ENCODE peak calls at places on chromosome 10, in six cellular contexts. D is chondrocyte, K is dorsolateral prefrontal cortex, R is activated B cell treated with CpG ODN at 0.5 μM for 24 hours, Z is Caco-2, M is heart left ventricle. O is an unnamed sample.

GRCh38 chr10:67792653-67793052 is 45.3 kb downstream of the DNAJC12 start:
- DNase-seq in D (no peak), K (no peak), R (no peak), Z (no peak), M (no peak), O (no peak)

GRCh38 chr10:128900456-128900855 is 566.6 kb upstream of the MGMT start:
- DNase-seq in D (no peak), K (no peak), R (no peak), Z (no peak), M (no peak), O (no peak)

GRCh38 chr10:117945651-117946050 is 101.1 kb downstream of the RAB11FIP2 start:
- DNase-seq in D (no peak), K (no peak), R (no peak), Z (no peak), M (no peak), O (no peak)

GRCh38 chr10:85888004-85888403 is 478.6 kb downstream of the GRID1 start:
- DNase-seq in D (no peak), K (peak; percentile 42), R (no peak), Z (no peak), M (no peak), O (no peak)

GRCh38 chr10:93334901-93335312 is 147.2 kb downstream of the MYOF start:
- DNase-seq in D (no peak), K (no peak), R (no peak), Z (no peak), M (no peak), O (no peak)

GRCh38 chr10:72126184-72126871 is 38.0 kb upstream of the SPOCK2 start:
- DNase-seq in D (no peak), K (no peak), R (no peak), Z (peak; percentile 49), M (no peak), O (no peak)

GRCh38 chr10:17351506-17351905 is 102.9 kb downstream of the ST8SIA6 start:
- DNase-seq in D (no peak), K (no peak), R (no peak), Z (no peak), M (no peak), O (no peak)

GRCh38 chr10:7233259-7233991 is 177.4 kb downstream of the SFMBT2 start:
- DNase-seq in D (no peak), K (no peak), R (no peak), Z (peak; percentile 63), M (no peak), O (no peak)

GRCh38 chr10:116659049-116659670 is 38.4 kb downstream of the PNLIPRP2 start:
- DNase-seq in D (no peak), K (no peak), R (no peak), Z (no peak), M (no peak), O (no peak)

GRCh38 chr10:76675951-76676587 is 961.5 kb downstream of the KCNMA1 start:
- DNase-seq in D (no peak), K (peak; percentile 51), R (no peak), Z (no peak), M (peak; percentile 61), O (no peak)

GRCh38 chr10:130747946-130748345 is 563.6 kb downstream of the TCERG1L start:
- DNase-seq in D (peak; percentile 34), K (no peak), R (no peak), Z (no peak), M (no peak), O (no peak)

GRCh38 chr10:16960573-16960972 is 143.3 kb upstream of the RSU1 start:
- DNase-seq in D (no peak), K (no peak), R (no peak), Z (no peak), M (no peak), O (no peak)

GRCh38 chr10:114239117-114239993 is at the start of gene VWA2:
- DNase-seq in D (no peak), K (no peak), R (peak; percentile 24), Z (peak; percentile 85), M (peak; percentile 47), O (no peak)

GRCh38 chr10:66827353-66827752 is 98.5 kb upstream of the LRRTM3 start:
- DNase-seq in D (no peak), K (no peak), R (no peak), Z (no peak), M (no peak), O (no peak)

GRCh38 chr10:110456523-110457091 is 41.1 kb upstream of the DUSP5 start:
- DNase-seq in D (no peak), K (no peak), R (no peak), Z (peak; percentile 96), M (no peak), O (peak; percentile 13)

GRCh38 chr10:88289342-88289741 is 293.8 kb downstream of the RNLS start:
- DNase-seq in D (no peak), K (no peak), R (no peak), Z (no peak), M (no peak), O (no peak)

GRCh38 chr10:72335394-72336258 is 19.1 kb downstream of the DNAJB12 start:
- DNase-seq in D (no peak), K (no peak), R (peak; percentile 53), Z (no peak), M (peak; percentile 87), O (peak; percentile 56)

GRCh38 chr10:43231523-43232078 is 35.3 kb downstream of the RASGEF1A start:
- DNase-seq in D (peak; percentile 74), K (peak; percentile 2), R (no peak), Z (no peak), M (no peak), O (peak; percentile 34)

GRCh38 chr10:34137955-34138354 is 677.1 kb downstream of the PARD3 start:
- DNase-seq in D (no peak), K (no peak), R (no peak), Z (no peak), M (no peak), O (no peak)

GRCh38 chr10:92972066-92972870 is 88.3 kb upstream of the CYP26C1 start:
- DNase-seq in D (no peak), K (no peak), R (no peak), Z (peak; percentile 8), M (no peak), O (no peak)

GRCh38 chr10:48550071-48550691 is 54.7 kb downstream of the ARHGAP22 start:
- DNase-seq in D (no peak), K (no peak), R (no peak), Z (no peak), M (no peak), O (no peak)

GRCh38 chr10:91632671-91633550 is at the start of gene PPP1R3C:
- DNase-seq in D (peak; percentile 93), K (peak; percentile 92), R (peak; percentile 32), Z (no peak), M (peak; percentile 96), O (no peak)

GRCh38 chr10:92891885-92892705 is 43.8 kb downstream of the EXOC6 start:
- DNase-seq in D (no peak), K (no peak), R (no peak), Z (peak; percentile 75), M (no peak), O (no peak)

GRCh38 chr10:12637649-12638048 is 288.3 kb downstream of the CAMK1D start:
- DNase-seq in D (no peak), K (no peak), R (no peak), Z (no peak), M (no peak), O (no peak)

DNA sequence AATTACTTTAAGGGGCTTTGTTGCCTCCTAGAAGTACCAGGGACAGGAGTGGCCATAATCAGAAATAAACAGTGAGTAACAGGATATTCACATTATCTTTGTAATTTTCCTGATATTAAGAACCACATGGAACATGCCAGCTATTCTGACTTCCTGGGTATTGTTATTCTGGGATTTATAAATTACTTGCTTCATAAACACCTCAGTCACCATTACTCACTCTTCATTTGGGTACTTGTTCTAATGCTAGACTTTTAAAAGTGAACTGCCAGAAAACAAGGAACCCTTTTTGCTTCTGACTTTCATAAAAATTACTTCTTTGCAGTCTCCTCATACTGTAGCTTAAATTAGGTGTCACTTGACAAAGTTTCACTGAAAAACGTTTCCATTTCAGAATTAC is 29.7 kb downstream of the CABCOCO1 start:
- DNase-seq in D (no peak), K (no peak), R (no peak), Z (no peak), M (no peak), O (no peak)
- TF ChIP-seq CTCF in D (no peak), K (no peak), R (no peak), Z (no peak), M (no peak), O (no peak)

DNA sequence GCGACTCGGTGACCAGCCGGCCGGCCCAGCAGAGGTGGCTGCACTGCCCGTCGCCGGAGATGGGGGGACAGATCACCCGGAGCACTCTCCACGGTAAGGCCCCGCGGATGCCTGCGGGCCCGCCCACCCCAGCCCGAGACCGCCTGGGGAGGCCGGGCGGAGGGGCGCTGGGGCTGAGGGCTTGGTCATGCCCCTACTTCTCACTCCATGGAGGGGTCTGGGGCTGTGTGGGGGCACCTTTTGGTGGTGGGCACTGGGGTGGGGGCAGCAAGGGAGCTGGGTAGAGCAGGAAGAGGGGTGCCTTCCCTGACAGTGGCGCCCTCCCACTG is 61.8 kb downstream of the NEURL1 start:
- DNase-seq in D (no peak), K (no peak), R (no peak), Z (no peak), M (no peak), O (no peak)
- TF ChIP-seq CTCF in D (no peak), K (no peak), R (no peak), Z (no peak), M (no peak), O (no peak)

DNA sequence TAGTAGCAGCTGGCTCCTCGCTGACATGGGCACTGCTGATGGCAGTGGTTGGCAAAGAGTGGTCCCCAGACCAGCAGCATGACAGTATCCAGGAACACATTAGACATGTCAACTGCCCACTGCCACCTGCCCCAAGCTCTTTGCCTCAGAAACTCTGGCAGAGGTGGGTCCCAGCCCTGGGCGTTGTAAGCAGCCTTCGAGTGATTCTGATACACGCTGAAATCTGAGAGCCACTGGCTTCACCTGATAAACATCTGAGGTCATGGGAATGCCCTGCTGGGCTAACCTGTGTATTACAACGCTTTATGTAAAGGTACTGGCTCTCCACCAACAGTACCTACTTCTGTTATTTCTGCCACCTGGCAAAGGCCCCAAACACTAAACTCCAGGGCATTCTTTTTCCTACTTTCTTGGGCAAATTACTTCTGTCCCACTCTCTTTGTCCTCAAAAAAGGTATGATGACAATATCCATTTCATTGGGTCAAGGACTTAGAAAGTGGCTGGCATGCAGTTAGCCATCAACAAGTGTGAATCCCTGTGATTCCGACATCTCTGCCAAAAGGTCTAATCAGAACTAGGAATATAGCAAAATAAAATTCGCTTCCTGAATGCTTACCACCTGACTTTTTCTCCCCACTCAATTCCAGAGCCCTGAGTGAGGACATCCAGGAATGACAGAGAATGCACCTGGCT is 9.2 kb downstream of the SGMS1 start:
- DNase-seq in D (no peak), K (no peak), R (no peak), Z (peak; percentile 65), M (no peak), O (no peak)
- TF ChIP-seq CTCF in D (peak; percentile 23), K (no peak), R (no peak), Z (peak; percentile 76), M (no peak), O (peak; percentile 22)

DNA sequence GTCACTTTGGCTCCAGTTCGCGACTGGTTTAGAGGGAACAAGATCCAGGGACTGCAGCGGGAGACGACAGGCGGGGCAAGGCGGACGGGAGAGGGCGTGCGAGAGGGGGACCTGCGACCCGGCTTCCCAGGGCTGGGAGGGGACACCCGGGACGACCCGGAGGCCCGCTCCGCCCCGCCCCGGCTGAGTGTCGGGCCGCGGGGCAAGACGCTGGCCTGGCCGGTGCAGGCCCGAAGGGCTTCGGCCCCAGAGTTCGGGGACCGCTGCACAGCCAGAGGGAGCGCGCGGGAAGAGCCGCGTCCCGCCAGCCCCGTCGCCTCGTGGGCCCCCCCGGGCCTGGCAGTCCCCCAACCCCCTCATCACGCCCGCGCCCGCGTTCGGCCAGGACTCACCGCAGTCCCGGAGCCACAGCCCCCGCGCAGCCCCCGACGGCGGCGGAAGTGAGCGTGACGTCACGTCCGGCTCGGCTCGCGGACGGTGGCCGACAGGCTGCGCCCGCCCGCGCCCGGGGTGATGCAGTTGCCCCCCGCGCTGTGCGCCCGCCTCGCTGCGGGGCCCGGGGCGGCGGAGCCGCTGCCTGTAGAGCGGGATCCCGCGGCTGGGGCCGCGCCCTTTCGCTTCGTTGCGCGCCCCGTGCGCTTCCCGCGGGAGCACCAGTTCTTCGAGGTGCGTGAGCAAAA is at the start of the genes TUBGCP2 and ZNF511:
- DNase-seq in D (peak; percentile 95), K (peak; percentile 83), R (peak; percentile 95), Z (peak; percentile 95), M (peak; percentile 92), O (peak; percentile 95)
- TF ChIP-seq CTCF in D (peak; percentile 27), K (no peak), R (no peak), Z (no peak), M (no peak), O (no peak)